ENCODE peak calls at places on chromosomes 5 and 9, in four cellular contexts. One of them, this sample, is unnamed.

GRCh38 chr9:85425153-85425611 is 316.6 kb downstream of the AGTPBP1 start:
- DNase-seq in choroid plexus epithelial cell: peak
- DNase-seq in naive B cell: no peak
- DNase-seq in right cardiac atrium: peak
- DNase-seq in this sample: peak

GRCh38 chr9:24502548-24502947 is 43.1 kb downstream of the IZUMO3 start:
- DNase-seq in choroid plexus epithelial cell: no peak
- DNase-seq in naive B cell: no peak
- DNase-seq in right cardiac atrium: no peak
- DNase-seq in this sample: no peak

GRCh38 chr5:55159763-55160492 is at the start of gene GPX8:
- DNase-seq in choroid plexus epithelial cell: peak
- DNase-seq in naive B cell: no peak
- DNase-seq in right cardiac atrium: no peak
- DNase-seq in this sample: peak

GRCh38 chr9:81317939-81318338 is 371.4 kb downstream of the TLE1 start:
- DNase-seq in choroid plexus epithelial cell: no peak
- DNase-seq in naive B cell: no peak
- DNase-seq in right cardiac atrium: no peak
- DNase-seq in this sample: peak

GRCh38 chr5:147530801-147531389 is 21.0 kb upstream of the DPYSL3 start:
- DNase-seq in choroid plexus epithelial cell: peak
- DNase-seq in naive B cell: no peak
- DNase-seq in right cardiac atrium: no peak
- DNase-seq in this sample: peak

GRCh38 chr5:40781843-40782409 is 16.2 kb downstream of the PRKAA1 start:
- DNase-seq in choroid plexus epithelial cell: peak
- DNase-seq in naive B cell: no peak
- DNase-seq in right cardiac atrium: no peak
- DNase-seq in this sample: peak

GRCh38 chr5:53327811-53328331 is 152.6 kb upstream of the FST start:
- DNase-seq in choroid plexus epithelial cell: no peak
- DNase-seq in naive B cell: no peak
- DNase-seq in right cardiac atrium: no peak
- DNase-seq in this sample: no peak

GRCh38 chr5:141870871-141871270 is 7.3 kb downstream of the PCDH1 start:
- DNase-seq in choroid plexus epithelial cell: no peak
- DNase-seq in naive B cell: no peak
- DNase-seq in right cardiac atrium: no peak
- DNase-seq in this sample: no peak

GRCh38 chr9:128218172-128218517 is 15.0 kb downstream of the DNM1 start:
- DNase-seq in choroid plexus epithelial cell: no peak
- DNase-seq in naive B cell: no peak
- DNase-seq in right cardiac atrium: no peak
- DNase-seq in this sample: no peak

GRCh38 chr5:109281136-109281690 is 128.6 kb downstream of the PJA2 start:
- DNase-seq in choroid plexus epithelial cell: no peak
- DNase-seq in naive B cell: no peak
- DNase-seq in right cardiac atrium: no peak
- DNase-seq in this sample: no peak

GRCh38 chr5:134175874-134176522 is 752 bp downstream of the SKP1 start:
- DNase-seq in choroid plexus epithelial cell: peak
- DNase-seq in naive B cell: no peak
- DNase-seq in right cardiac atrium: peak
- DNase-seq in this sample: peak

GRCh38 chr5:100872409-100873190 is 30.5 kb downstream of the ST8SIA4 start:
- DNase-seq in choroid plexus epithelial cell: no peak
- DNase-seq in naive B cell: peak
- DNase-seq in right cardiac atrium: no peak
- DNase-seq in this sample: no peak

GRCh38 chr5:38316544-38317224 is 58.3 kb downstream of the EGFLAM start:
- DNase-seq in choroid plexus epithelial cell: peak
- DNase-seq in naive B cell: no peak
- DNase-seq in right cardiac atrium: no peak
- DNase-seq in this sample: no peak

GRCh38 chr5:96489518-96489917 is 56.5 kb upstream of the PCSK1 start:
- DNase-seq in choroid plexus epithelial cell: no peak
- DNase-seq in naive B cell: no peak
- DNase-seq in right cardiac atrium: no peak
- DNase-seq in this sample: no peak

GRCh38 chr9:137006116-137007003 is 10.0 kb upstream of the CLIC3 start:
- DNase-seq in choroid plexus epithelial cell: peak
- DNase-seq in naive B cell: no peak
- DNase-seq in right cardiac atrium: no peak
- DNase-seq in this sample: peak

GRCh38 chr9:137482094-137482781 is 23.1 kb upstream of the NSMF start:
- DNase-seq in choroid plexus epithelial cell: peak
- DNase-seq in naive B cell: no peak
- DNase-seq in right cardiac atrium: peak
- DNase-seq in this sample: peak

GRCh38 chr5:107542831-107543231 is 127.9 kb downstream of the EFNA5 start:
- DNase-seq in choroid plexus epithelial cell: peak
- DNase-seq in naive B cell: no peak
- DNase-seq in right cardiac atrium: peak
- DNase-seq in this sample: peak